ENCODE peak calls at places on chromosomes 6 and 20, in eight cellular contexts. One of them, this sample, is unnamed.

GRCh38 chr6:27388293-27389197 is at the start of gene ZNF391:
- DNase-seq in stimulated activated CD8-positive, alpha-beta memory T cell treated with anti-CD3 and anti-CD28 coated beads, Interleukin-4, amount 100 ng/mL, for 48 hours: peak
- DNase-seq in HuH-7.5: peak
- DNase-seq in NCI-H2081: peak
- DNase-seq in hypothalamus: peak
- DNase-seq in fibroblast of mammary gland: peak
- DNase-seq in prostate gland: peak
- DNase-seq in SJSA1: peak
- DNase-seq in this sample: no peak

GRCh38 chr20:48725589-48725991 is 102.2 kb downstream of the PREX1 start:
- DNase-seq in hypothalamus: no peak
- DNase-seq in prostate gland: no peak
- DNase-seq in SJSA1: no peak
- DNase-seq in fibroblast of mammary gland: peak
- DNase-seq in HuH-7.5: no peak
- DNase-seq in stimulated activated CD8-positive, alpha-beta memory T cell treated with anti-CD3 and anti-CD28 coated beads, Interleukin-4, amount 100 ng/mL, for 48 hours: no peak
- DNase-seq in NCI-H2081: no peak
- DNase-seq in this sample: no peak

GRCh38 chr20:41524980-41525613 is 93.1 kb downstream of the CHD6 start:
- DNase-seq in NCI-H2081: peak
- DNase-seq in prostate gland: peak
- DNase-seq in fibroblast of mammary gland: peak
- DNase-seq in stimulated activated CD8-positive, alpha-beta memory T cell treated with anti-CD3 and anti-CD28 coated beads, Interleukin-4, amount 100 ng/mL, for 48 hours: no peak
- DNase-seq in hypothalamus: no peak
- DNase-seq in HuH-7.5: no peak
- DNase-seq in SJSA1: no peak
- DNase-seq in this sample: no peak

GRCh38 chr6:53290547-53291510 is 57.9 kb downstream of the ELOVL5 start:
- DNase-seq in prostate gland: no peak
- DNase-seq in HuH-7.5: no peak
- DNase-seq in NCI-H2081: no peak
- DNase-seq in fibroblast of mammary gland: no peak
- DNase-seq in SJSA1: no peak
- DNase-seq in hypothalamus: no peak
- DNase-seq in stimulated activated CD8-positive, alpha-beta memory T cell treated with anti-CD3 and anti-CD28 coated beads, Interleukin-4, amount 100 ng/mL, for 48 hours: no peak
- DNase-seq in this sample: no peak

GRCh38 chr6:127939442-127940066 is 38.7 kb upstream of the THEMIS start:
- DNase-seq in NCI-H2081: no peak
- DNase-seq in stimulated activated CD8-positive, alpha-beta memory T cell treated with anti-CD3 and anti-CD28 coated beads, Interleukin-4, amount 100 ng/mL, for 48 hours: no peak
- DNase-seq in hypothalamus: no peak
- DNase-seq in SJSA1: peak
- DNase-seq in prostate gland: peak
- DNase-seq in fibroblast of mammary gland: peak
- DNase-seq in HuH-7.5: no peak
- DNase-seq in this sample: no peak

GRCh38 chr6:129793447-129793846 is 67.7 kb downstream of the TMEM244 start:
- DNase-seq in prostate gland: no peak
- DNase-seq in SJSA1: no peak
- DNase-seq in hypothalamus: no peak
- DNase-seq in NCI-H2081: no peak
- DNase-seq in HuH-7.5: no peak
- DNase-seq in fibroblast of mammary gland: no peak
- DNase-seq in stimulated activated CD8-positive, alpha-beta memory T cell treated with anti-CD3 and anti-CD28 coated beads, Interleukin-4, amount 100 ng/mL, for 48 hours: no peak
- DNase-seq in this sample: no peak

GRCh38 chr6:142416179-142416578 is 114.4 kb downstream of the ADGRG6 start:
- DNase-seq in HuH-7.5: no peak
- DNase-seq in stimulated activated CD8-positive, alpha-beta memory T cell treated with anti-CD3 and anti-CD28 coated beads, Interleukin-4, amount 100 ng/mL, for 48 hours: no peak
- DNase-seq in SJSA1: peak
- DNase-seq in prostate gland: no peak
- DNase-seq in hypothalamus: no peak
- DNase-seq in NCI-H2081: no peak
- DNase-seq in fibroblast of mammary gland: peak
- DNase-seq in this sample: no peak

GRCh38 chr6:148265058-148265457 is 77.6 kb upstream of the SASH1 start:
- DNase-seq in fibroblast of mammary gland: no peak
- DNase-seq in NCI-H2081: no peak
- DNase-seq in SJSA1: no peak
- DNase-seq in stimulated activated CD8-positive, alpha-beta memory T cell treated with anti-CD3 and anti-CD28 coated beads, Interleukin-4, amount 100 ng/mL, for 48 hours: no peak
- DNase-seq in prostate gland: peak
- DNase-seq in hypothalamus: no peak
- DNase-seq in HuH-7.5: no peak
- DNase-seq in this sample: no peak

GRCh38 chr6:119533603-119534279 is 184.2 kb upstream of the MAN1A1 start:
- DNase-seq in prostate gland: no peak
- DNase-seq in fibroblast of mammary gland: peak
- DNase-seq in HuH-7.5: no peak
- DNase-seq in hypothalamus: no peak
- DNase-seq in NCI-H2081: peak
- DNase-seq in stimulated activated CD8-positive, alpha-beta memory T cell treated with anti-CD3 and anti-CD28 coated beads, Interleukin-4, amount 100 ng/mL, for 48 hours: no peak
- DNase-seq in SJSA1: no peak
- DNase-seq in this sample: no peak

GRCh38 chr6:89895273-89895874 is 1.1 kb downstream of the GJA10 start:
- DNase-seq in SJSA1: peak
- DNase-seq in prostate gland: no peak
- DNase-seq in fibroblast of mammary gland: peak
- DNase-seq in HuH-7.5: peak
- DNase-seq in stimulated activated CD8-positive, alpha-beta memory T cell treated with anti-CD3 and anti-CD28 coated beads, Interleukin-4, amount 100 ng/mL, for 48 hours: no peak
- DNase-seq in hypothalamus: no peak
- DNase-seq in NCI-H2081: no peak
- DNase-seq in this sample: no peak

GRCh38 chr6:48068326-48069191 is 42.4 kb downstream of the PTCHD4 start:
- DNase-seq in NCI-H2081: peak
- DNase-seq in prostate gland: no peak
- DNase-seq in stimulated activated CD8-positive, alpha-beta memory T cell treated with anti-CD3 and anti-CD28 coated beads, Interleukin-4, amount 100 ng/mL, for 48 hours: no peak
- DNase-seq in fibroblast of mammary gland: peak
- DNase-seq in SJSA1: no peak
- DNase-seq in hypothalamus: no peak
- DNase-seq in HuH-7.5: no peak
- DNase-seq in this sample: no peak

This sample was measured in esophagus squamous epithelium.